ENCODE peak calls at places on chromosomes 11 and 22, in seven cellular contexts. O, B, Q, F, R, A and Y are unnamed samples.

GRCh38 chr11:126102436-126102894 is 39.8 kb upstream of the CDON start:
- DNase-seq in O (no peak), B (no peak), Q (peak), F (no peak), R (no peak), A (no peak), Y (no peak)

GRCh38 chr11:115911656-115912055 is 407.4 kb upstream of the CADM1 start:
- DNase-seq in O (peak), B (no peak), Q (no peak), F (no peak), R (no peak), A (no peak), Y (no peak)

GRCh38 chr11:8735094-8735493 is 52.5 kb downstream of the RPL27A start:
- DNase-seq in O (no peak), B (no peak), Q (no peak), F (no peak), R (no peak), A (no peak), Y (no peak)

GRCh38 chr11:27282141-27282590 is 80.8 kb downstream of the CCDC34 start:
- DNase-seq in O (no peak), B (no peak), Q (peak), F (no peak), R (no peak), A (no peak), Y (no peak)

GRCh38 chr11:60280412-60280811 is at the start of gene MS4A4A:
- DNase-seq in O (no peak), B (no peak), Q (no peak), F (peak), R (peak), A (no peak), Y (no peak)

GRCh38 chr11:59267738-59268475 is 55.2 kb upstream of the MPEG1 start:
- DNase-seq in O (no peak), B (no peak), Q (no peak), F (no peak), R (no peak), A (no peak), Y (no peak)

GRCh38 chr11:73152861-73153483 is 10.9 kb upstream of the FCHSD2 start:
- DNase-seq in O (no peak), B (peak), Q (no peak), F (peak), R (no peak), A (no peak), Y (no peak)

GRCh38 chr11:62020661-62021060 is 53.2 kb upstream of the FTH1 start:
- DNase-seq in O (no peak), B (no peak), Q (no peak), F (no peak), R (no peak), A (no peak), Y (no peak)

GRCh38 chr11:3866206-3866605 is 10.7 kb downstream of the STIM1 start:
- DNase-seq in O (no peak), B (no peak), Q (no peak), F (no peak), R (no peak), A (no peak), Y (no peak)

GRCh38 chr11:126282742-126283591 is at the start of gene TIRAP:
- DNase-seq in O (no peak), B (peak), Q (peak), F (peak), R (no peak), A (peak), Y (no peak)

GRCh38 chr11:44729065-44729464 is 2.3 kb downstream of the TSPAN18 start:
- DNase-seq in O (peak), B (no peak), Q (no peak), F (no peak), R (no peak), A (no peak), Y (no peak)

GRCh38 chr11:93741882-93742226 is 382 bp downstream of the C11orf54 start:
- DNase-seq in O (no peak), B (no peak), Q (no peak), F (no peak), R (no peak), A (no peak), Y (no peak)

GRCh38 chr22:42994917-42995562 is 19.9 kb downstream of the PACSIN2 start:
- DNase-seq in O (no peak), B (no peak), Q (no peak), F (peak), R (peak), A (no peak), Y (peak)

GRCh38 chr11:129709801-129710398 is 105.7 kb upstream of the TMEM45B start:
- DNase-seq in O (no peak), B (no peak), Q (no peak), F (no peak), R (no peak), A (no peak), Y (no peak)

GRCh38 chr22:28855355-28856094 is 27.8 kb upstream of the ZNRF3 start:
- DNase-seq in O (peak), B (peak), Q (no peak), F (peak), R (peak), A (no peak), Y (peak)

GRCh38 chr11:16280256-16280682 is 76.1 kb downstream of the SOX6 start:
- DNase-seq in O (no peak), B (no peak), Q (no peak), F (no peak), R (no peak), A (no peak), Y (no peak)

GRCh38 chr11:2844116-2844515 is 41.5 kb downstream of the CDKN1C start:
- DNase-seq in O (no peak), B (no peak), Q (no peak), F (no peak), R (no peak), A (no peak), Y (no peak)

GRCh38 chr11:72680624-72681158 is 6.5 kb upstream of the PDE2A start:
- DNase-seq in O (no peak), B (no peak), Q (no peak), F (no peak), R (no peak), A (no peak), Y (no peak)

GRCh38 chr11:77874206-77874605 is 53.3 kb downstream of the AAMDC start:
- DNase-seq in O (no peak), B (no peak), Q (no peak), F (no peak), R (no peak), A (no peak), Y (no peak)

GRCh38 chr11:10937416-10937815 is 79.6 kb upstream of the ZBED5 start:
- DNase-seq in O (no peak), B (no peak), Q (no peak), F (no peak), R (no peak), A (no peak), Y (no peak)

GRCh38 chr22:49147171-49147570 is 680.5 kb downstream of the BRD1 start:
- DNase-seq in O (no peak), B (no peak), Q (no peak), F (no peak), R (no peak), A (no peak), Y (no peak)

GRCh38 chr22:46740910-46741785 is 3.1 kb upstream of the CERK start:
- DNase-seq in O (no peak), B (no peak), Q (no peak), F (no peak), R (no peak), A (no peak), Y (no peak)

GRCh38 chr11:134380229-134380628 is 31.8 kb downstream of the B3GAT1 start:
- DNase-seq in O (no peak), B (no peak), Q (no peak), F (no peak), R (no peak), A (no peak), Y (no peak)

GRCh38 chr11:18248561-18248960 is at the start of gene SAA2:
- DNase-seq in O (no peak), B (no peak), Q (no peak), F (no peak), R (no peak), A (no peak), Y (no peak)

GRCh38 chr22:31556627-31557203 is 60.4 kb downstream of the SFI1 start:
- DNase-seq in O (peak), B (no peak), Q (no peak), F (peak), R (no peak), A (no peak), Y (no peak)

GRCh38 chr22:43389227-43389836 is 22.5 kb upstream of the MPPED1 start:
- DNase-seq in O (no peak), B (no peak), Q (no peak), F (no peak), R (no peak), A (no peak), Y (no peak)

GRCh38 chr11:58893899-58894298 is 45.4 kb upstream of the GLYATL1 start:
- DNase-seq in O (no peak), B (no peak), Q (no peak), F (no peak), R (no peak), A (no peak), Y (no peak)

GRCh38 chr11:101553891-101554292 is 29.9 kb downstream of the TRPC6 start:
- DNase-seq in O (no peak), B (no peak), Q (no peak), F (peak), R (no peak), A (no peak), Y (no peak)

GRCh38 chr11:15493066-15493465 is 378.3 kb downstream of the INSC start:
- DNase-seq in O (no peak), B (no peak), Q (no peak), F (no peak), R (no peak), A (no peak), Y (no peak)

GRCh38 chr11:109697140-109697843 is 275.3 kb downstream of the C11orf87 start:
- DNase-seq in O (peak), B (peak), Q (no peak), F (peak), R (peak), A (no peak), Y (peak)